ENCODE peak calls at places on chromosomes 4 and X, in four cellular contexts. K is osteoblast, A is GM13977, C is nephron progenitor cell. V is an unnamed sample.

GRCh38 chrX:72016881-72017783 is 106.5 kb downstream of the NHSL2 start:
- DNase-seq in A (no peak), C (no peak), K (no peak), V (no peak)

GRCh38 chr4:72330381-72330780 is 238.6 kb downstream of the ADAMTS3 start:
- DNase-seq in C (no peak), K (no peak), A (no peak), V (no peak)

GRCh38 chrX:21479695-21480280 is 105.6 kb downstream of the CNKSR2 start:
- DNase-seq in K (no peak), A (peak), C (peak), V (peak)

GRCh38 chr4:6460876-6461275 is 11.5 kb downstream of the PPP2R2C start:
- DNase-seq in C (no peak), A (no peak), K (no peak), V (no peak)

GRCh38 chrX:153065389-153065788 is 6.9 kb upstream of the PNMA6A start:
- DNase-seq in A (no peak), C (no peak), K (peak), V (no peak)

GRCh38 chr4:70902577-70903281 is 560 bp downstream of the MOB1B start:
- DNase-seq in C (no peak), A (peak), K (peak), V (peak)

GRCh38 chr4:41360911-41361830 is 104.4 kb downstream of the UCHL1 start:
- DNase-seq in K (peak), A (peak), C (peak), V (no peak)

GRCh38 chr4:6655924-6656323 is 15.4 kb downstream of the MRFAP1 start:
- DNase-seq in K (no peak), C (no peak), A (no peak), V (no peak)

DNA sequence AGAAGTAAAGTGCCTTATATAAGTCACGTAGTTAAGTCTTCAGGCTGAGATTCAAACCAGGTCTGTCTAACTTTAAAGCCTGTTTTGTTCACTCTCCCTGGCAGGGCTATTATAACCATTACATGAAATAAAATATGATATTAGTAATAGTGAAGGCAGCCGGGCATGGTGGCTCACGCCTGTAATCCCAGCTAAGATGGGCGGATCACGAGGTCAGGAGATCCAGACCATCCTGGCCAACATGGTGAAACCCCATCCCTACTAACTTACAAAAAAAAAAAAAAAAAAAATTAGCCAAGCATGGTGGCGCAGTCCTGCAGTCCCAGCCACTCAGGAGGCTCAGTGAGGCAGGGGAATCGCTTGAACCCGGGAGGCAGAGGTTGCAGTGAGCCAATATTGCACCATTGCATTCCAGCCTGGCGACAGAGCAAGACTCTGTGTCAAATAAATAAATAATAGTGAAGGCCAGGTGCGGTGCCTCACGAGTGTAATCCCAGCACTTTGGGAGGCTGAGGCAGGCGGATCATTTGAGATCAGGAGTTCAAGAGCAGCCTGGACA is 22.1 kb upstream of the SOWAHD start:
- DNase-seq in C (no peak), A (no peak), K (no peak), V (no peak)
- TF ChIP-seq CTCF in C (no peak), A (no peak), K (no peak), V (no peak)

DNA sequence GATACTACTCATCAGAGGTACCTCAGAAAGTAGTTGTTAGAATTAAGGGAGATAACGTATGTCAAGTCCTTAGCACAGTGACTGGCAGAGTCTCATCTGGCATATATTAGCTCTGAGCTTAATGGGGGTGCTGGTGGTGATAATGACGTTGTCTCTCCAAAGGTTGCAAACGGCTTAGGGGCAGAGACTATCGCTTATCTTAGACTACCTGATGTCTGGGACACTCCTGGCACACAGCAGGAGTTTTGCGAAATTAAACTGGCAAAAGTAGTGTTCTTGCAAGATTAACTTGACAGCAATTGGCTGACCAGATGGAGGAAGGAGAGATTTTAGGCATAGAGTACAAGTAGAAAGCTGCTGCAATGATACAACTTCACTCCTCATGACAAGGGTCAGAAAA is 300.1 kb upstream of the FTHL17 start:
- DNase-seq in C (no peak), A (no peak), K (no peak), V (no peak)
- TF ChIP-seq CTCF in C (no peak), A (no peak), K (no peak), V (no peak)

GRCh38 chr4:163003979-163004378 is 162.7 kb downstream of the NAF1 start:
- DNase-seq in A (no peak), C (no peak), K (no peak), V (no peak)
- TF ChIP-seq CTCF in A (no peak), C (no peak), K (no peak), V (no peak)

GRCh38 chr4:2280531-2281300 is 18.8 kb upstream of the MXD4 start:
- DNase-seq in C (no peak), K (no peak), A (no peak), V (no peak)
- TF ChIP-seq CTCF in C (no peak), K (peak), A (no peak), V (no peak)

DNA sequence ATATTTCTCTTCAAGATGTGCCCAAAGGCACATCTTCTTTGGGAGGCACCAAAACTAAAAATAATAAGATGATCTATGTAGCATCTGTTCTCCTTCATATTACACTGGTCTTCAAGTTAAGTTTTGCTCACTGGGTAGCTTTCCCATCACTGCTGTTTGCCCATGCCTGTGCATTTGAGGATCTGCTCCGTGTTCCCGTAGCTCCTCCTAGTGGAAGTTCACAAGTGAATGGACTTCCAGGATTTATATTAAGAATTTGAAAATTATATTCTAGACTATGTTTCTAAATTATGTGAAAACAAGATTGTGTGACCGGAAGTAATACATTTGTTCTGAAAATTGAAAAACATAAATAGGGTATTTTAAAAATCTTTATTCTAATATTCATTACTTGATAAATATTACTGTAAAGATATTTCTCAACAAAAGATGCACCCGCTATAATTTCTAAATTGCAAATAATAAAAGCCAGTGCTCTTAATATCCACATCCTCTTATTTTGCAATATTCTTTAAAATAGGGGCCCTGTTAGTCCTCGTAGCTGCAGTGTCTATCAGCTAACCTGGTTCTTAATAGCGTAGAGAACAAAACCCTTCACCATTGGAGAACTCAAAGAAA is 147.7 kb downstream of the RBM46 start:
- DNase-seq in K (no peak), C (no peak), A (no peak), V (peak)
- TF ChIP-seq CTCF in K (peak), C (peak), A (peak), V (no peak)

GRCh38 chr4:112514449-112515277 is 1.3 kb downstream of the NEUROG2 start:
- DNase-seq in K (peak), C (peak), A (peak), V (peak)
- TF ChIP-seq CTCF in K (no peak), C (no peak), A (peak), V (no peak)